ENCODE peak calls at places on chromosomes 4 and X, in four cellular contexts. E, M, B and A are unnamed samples.

GRCh38 chr4:135508006-135508714 is 1306.6 kb upstream of the PABPC4L start:
- DNase-seq in E (peak; percentile 77), B (no peak), M (peak; percentile 86), A (no peak)

GRCh38 chrX:40440841-40441240 is 139.9 kb upstream of the ATP6AP2 start:
- DNase-seq in B (no peak), E (no peak), M (no peak), A (no peak)

GRCh38 chrX:106901341-106901740 is 1.8 kb downstream of the RIPPLY1 start:
- DNase-seq in B (no peak), M (no peak), E (no peak), A (no peak)

GRCh38 chr4:164888096-164888495 is 11.1 kb downstream of the APELA start:
- DNase-seq in B (no peak), M (no peak), E (no peak), A (no peak)

GRCh38 chrX:74420194-74421035 is 878 bp upstream of the SLC16A2 start:
- DNase-seq in B (no peak), E (peak; percentile 64), M (peak; percentile 48), A (peak; percentile 58)

GRCh38 chrX:56802921-56803848 is 74.1 kb downstream of the NBDY start:
- DNase-seq in B (peak; percentile 17), M (peak; percentile 76), E (no peak), A (peak; percentile 27)

GRCh38 chr4:76718021-76718420 is 179.9 kb downstream of the SOWAHB start:
- DNase-seq in M (no peak), B (no peak), E (no peak), A (no peak)

GRCh38 chr4:169664615-169665014 is 44.2 kb downstream of the CLCN3 start:
- DNase-seq in E (no peak), B (no peak), M (no peak), A (no peak)

GRCh38 chr4:155694100-155694785 is 27.6 kb downstream of the GUCY1A1 start:
- DNase-seq in E (no peak), B (no peak), M (no peak), A (no peak)

GRCh38 chr4:26020896-26021295 is 106.9 kb downstream of the SMIM20 start:
- DNase-seq in B (no peak), M (peak; percentile 67), E (no peak), A (no peak)

GRCh38 chr4:148857234-148857972 is 415.2 kb upstream of the NR3C2 start:
- DNase-seq in M (peak; percentile 56), B (no peak), E (no peak), A (no peak)

GRCh38 chr4:137655286-137655685 is 123.0 kb upstream of the PCDH18 start:
- DNase-seq in B (no peak), M (peak; percentile 11), E (no peak), A (no peak)

GRCh38 chr4:137651128-137651527 is 118.8 kb upstream of the PCDH18 start:
- DNase-seq in M (peak; percentile 72), B (no peak), E (no peak), A (no peak)

GRCh38 chr4:137647375-137647774 is 115.1 kb upstream of the PCDH18 start:
- DNase-seq in M (no peak), E (no peak), B (no peak), A (no peak)

GRCh38 chr4:137648531-137648930 is 116.2 kb upstream of the PCDH18 start:
- DNase-seq in M (no peak), B (no peak), E (no peak), A (no peak)

GRCh38 chr4:137650051-137650450 is 117.8 kb upstream of the PCDH18 start:
- DNase-seq in E (no peak), M (peak; percentile 66), B (no peak), A (no peak)
- TF ChIP-seq BHLHE40 in E (no peak), M (no peak), B (no peak), A (no peak)

DNA sequence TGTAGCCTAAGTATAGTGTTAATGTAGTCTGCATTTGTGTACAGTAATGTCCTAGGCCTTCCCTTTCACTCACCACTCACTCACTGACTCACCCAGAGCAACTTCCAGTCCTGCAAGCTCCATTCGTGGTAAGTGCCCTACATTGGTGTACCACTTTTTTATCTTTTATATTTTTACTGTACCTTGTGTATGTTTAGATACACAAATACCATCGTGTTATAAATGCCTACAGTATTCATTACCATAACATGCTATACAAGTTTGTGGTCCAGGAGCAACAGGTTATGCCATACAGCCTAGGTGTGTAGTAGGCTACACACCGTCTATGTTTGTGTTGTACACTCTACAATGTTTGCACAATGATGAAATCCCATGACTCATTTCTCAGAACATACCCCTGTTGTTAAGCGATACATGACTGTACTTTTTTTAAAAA is 15.4 kb downstream of the TSPAN5 start:
- DNase-seq in E (peak; percentile 71), M (peak; percentile 89), B (no peak), A (no peak)
- TF ChIP-seq BHLHE40 in E (no peak), M (peak; percentile 23), B (no peak), A (no peak)

DNA sequence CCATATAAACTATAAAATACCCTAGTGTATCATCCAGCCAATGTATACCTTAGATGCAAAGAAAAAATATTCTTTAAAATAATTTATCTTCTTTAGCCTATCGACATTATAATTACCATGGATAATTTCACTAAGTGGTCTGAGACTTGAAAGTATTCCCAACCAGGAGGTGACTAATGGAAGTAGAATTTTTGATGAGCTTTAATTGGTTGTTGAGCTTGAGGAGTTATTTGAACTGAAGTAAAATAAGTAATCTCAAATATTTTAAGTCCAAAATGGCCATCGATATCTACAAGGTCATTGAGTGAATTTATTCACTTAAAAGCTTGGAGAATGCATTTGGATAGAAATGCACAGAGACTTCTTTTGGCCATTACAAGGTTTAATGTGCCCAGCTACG is 436.2 kb downstream of the TLL1 start:
- DNase-seq in B (no peak), E (no peak), M (no peak), A (no peak)
- TF ChIP-seq BHLHE40 in B (no peak), E (no peak), M (no peak), A (no peak)

GRCh38 chr4:124212835-124213640 is 499.5 kb downstream of the ANKRD50 start:
- DNase-seq in M (peak; percentile 34), B (no peak), E (no peak), A (no peak)
- TF ChIP-seq BHLHE40 in M (no peak), B (no peak), E (no peak), A (no peak)

GRCh38 chr4:103423261-103423660 is 225.1 kb upstream of the CENPE start:
- DNase-seq in B (no peak), M (no peak), E (no peak), A (no peak)

GRCh38 chr4:103422467-103423219 is 224.5 kb upstream of the CENPE start:
- DNase-seq in B (no peak), M (no peak), E (no peak), A (no peak)

GRCh38 chr4:103429283-103429682 is 231.1 kb upstream of the CENPE start:
- DNase-seq in B (no peak), M (no peak), E (peak; percentile 12), A (peak; percentile 33)

GRCh38 chr4:103425406-103425805 is 227.3 kb upstream of the CENPE start:
- DNase-seq in M (no peak), B (no peak), E (no peak), A (no peak)

DNA sequence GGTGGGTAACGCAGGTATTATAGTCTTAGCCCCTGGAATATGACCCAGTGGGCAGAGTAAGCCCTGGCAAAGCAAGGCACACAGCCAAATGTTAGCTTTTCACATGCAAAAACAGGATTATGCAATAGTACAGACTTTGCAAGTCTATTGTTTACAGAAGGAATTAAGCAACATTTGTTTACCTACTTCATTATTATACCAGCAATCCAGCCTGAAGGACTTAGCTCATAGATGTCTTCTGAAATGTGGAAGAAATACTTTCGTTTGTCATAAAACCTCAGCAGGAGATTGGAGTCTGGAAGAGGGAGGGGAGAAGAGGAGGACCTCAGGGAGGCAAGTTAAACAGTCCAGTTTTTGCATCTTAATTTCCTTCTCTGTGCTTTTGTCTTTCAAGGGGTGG is 226.7 kb upstream of the CENPE start:
- DNase-seq in B (no peak), E (peak; percentile 60), M (no peak), A (no peak)
- TF ChIP-seq BHLHE40 in B (no peak), E (no peak), M (no peak), A (no peak)

GRCh38 chrX:70132877-70133302 is 357 bp upstream of the IGBP1 start:
- DNase-seq in B (peak; percentile 12), M (peak; percentile 3), E (no peak), A (no peak)

GRCh38 chrX:70132244-70132643 is 1.0 kb upstream of the IGBP1 start:
- DNase-seq in B (no peak), M (no peak), E (peak; percentile 10), A (no peak)

GRCh38 chrX:70129811-70130210 is 3.4 kb upstream of the IGBP1 start:
- DNase-seq in E (peak; percentile 21), M (peak; percentile 31), B (no peak), A (no peak)

GRCh38 chrX:70133303-70134115 is at the start of gene IGBP1:
- DNase-seq in B (peak; percentile 86), E (peak; percentile 93), M (peak; percentile 83), A (peak; percentile 76)

DNA sequence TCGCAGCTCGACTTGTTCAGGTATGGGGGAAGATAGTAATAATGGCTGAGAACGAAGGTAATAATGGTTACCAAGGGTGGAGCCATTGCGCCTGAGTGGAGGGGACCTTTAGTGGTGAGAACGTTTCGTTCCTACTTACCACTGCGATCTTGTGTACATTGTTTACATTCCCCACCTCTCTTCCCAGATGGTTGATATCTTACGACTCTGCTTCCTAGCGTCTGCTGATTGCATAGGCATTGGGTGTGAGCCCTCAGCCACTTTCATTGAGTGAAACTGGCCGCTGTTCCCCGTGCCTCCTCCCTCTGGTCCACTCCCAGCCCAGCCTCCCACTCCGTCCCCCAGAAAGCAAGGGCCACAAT is 850 bp downstream of the IGBP1 start:
- DNase-seq in E (peak; percentile 31), B (peak; percentile 25), M (peak; percentile 34), A (peak; percentile 12)
- TF ChIP-seq BHLHE40 in E (no peak), B (no peak), M (no peak), A (no peak)

GRCh38 chr4:44257461-44257860 is 191.1 kb downstream of the KCTD8 start:
- DNase-seq in M (no peak), E (no peak), B (no peak), A (no peak)

GRCh38 chr4:44256414-44256813 is 192.2 kb downstream of the KCTD8 start:
- DNase-seq in M (no peak), E (peak; percentile 0), B (no peak), A (no peak)
- TF ChIP-seq BHLHE40 in M (no peak), E (no peak), B (no peak), A (no peak)

GRCh38 chrX:12975999-12976558 is 1.2 kb downstream of the TMSB4X start:
- DNase-seq in B (peak; percentile 52), E (peak; percentile 70), M (peak; percentile 36), A (no peak)
- TF ChIP-seq BHLHE40 in B (no peak), E (no peak), M (no peak), A (no peak)

GRCh38 chrX:2574271-2574670 is 73.5 kb upstream of the DHRSX start:
- DNase-seq in M (no peak), E (no peak), B (no peak), A (no peak)

GRCh38 chrX:2572740-2573139 is 72.0 kb upstream of the DHRSX start:
- DNase-seq in E (peak; percentile 70), M (no peak), B (no peak), A (no peak)

GRCh38 chrX:2577844-2578444 is 77.2 kb upstream of the DHRSX start:
- DNase-seq in B (no peak), E (no peak), M (no peak), A (peak; percentile 47)

GRCh38 chrX:2578864-2579263 is 78.1 kb upstream of the DHRSX start:
- DNase-seq in B (no peak), M (no peak), E (no peak), A (no peak)

DNA sequence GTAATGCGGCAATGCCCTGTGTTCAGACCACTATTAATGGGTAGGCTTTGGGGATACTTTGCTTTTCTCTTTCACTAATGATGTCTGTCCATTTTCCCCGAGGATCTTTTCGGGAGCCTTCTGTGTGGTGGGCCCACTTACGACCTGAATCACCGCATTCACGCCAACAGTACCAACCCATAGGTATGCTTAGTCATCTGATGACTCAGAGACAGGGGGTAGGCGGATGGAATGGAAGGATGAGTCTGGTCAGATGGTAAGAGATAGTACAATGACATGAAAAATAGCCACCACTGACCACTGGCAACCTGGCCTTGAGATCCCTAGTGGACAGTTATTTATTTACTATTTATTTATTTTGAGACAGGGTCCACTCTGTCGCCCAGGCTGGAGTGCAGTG is 76.0 kb upstream of the DHRSX start:
- DNase-seq in M (no peak), E (peak; percentile 81), B (peak; percentile 47), A (no peak)
- TF ChIP-seq BHLHE40 in M (no peak), E (no peak), B (no peak), A (no peak)